ENCODE peak calls at places on chromosomes 16 and 17, in four cellular contexts. K is left ventricle myocardium inferior, A is Panc1, D is GM23338. I is an unnamed sample.

GRCh38 chr17:82236142-82236971 is 7.5 kb downstream of the SLC16A3 start:
- DNase-seq in A (no peak), K (peak), D (peak), I (no peak)

GRCh38 chr16:83402969-83403368 is 404.8 kb upstream of the HSBP1 start:
- DNase-seq in K (no peak), A (no peak), D (peak), I (no peak)

GRCh38 chr17:962650-963049 is 16.9 kb downstream of the NXN start:
- DNase-seq in K (no peak), A (no peak), D (peak), I (no peak)

GRCh38 chr17:15914400-15915165 is 30.3 kb upstream of the ADORA2B start:
- DNase-seq in K (no peak), A (no peak), D (no peak), I (no peak)

GRCh38 chr16:80684906-80685305 is 119.5 kb downstream of the CDYL2 start:
- DNase-seq in K (no peak), D (no peak), A (no peak), I (no peak)

GRCh38 chr16:68781784-68782183 is 44.7 kb downstream of the CDH1 start:
- DNase-seq in D (no peak), K (no peak), A (no peak), I (no peak)

GRCh38 chr17:56656961-56657360 is 63.5 kb downstream of the NOG start:
- DNase-seq in D (no peak), A (no peak), K (no peak), I (no peak)

GRCh38 chr17:32490101-32490482 is 3.3 kb downstream of the CDK5R1 start:
- DNase-seq in D (peak), K (no peak), A (no peak), I (no peak)

GRCh38 chr16:73058616-73059409 is 10.9 kb upstream of the ZFHX3 start:
- DNase-seq in A (no peak), D (peak), K (peak), I (no peak)

GRCh38 chr17:17859909-17860760 is 23.3 kb upstream of the SREBF1 start:
- DNase-seq in K (peak), A (no peak), D (peak), I (no peak)

GRCh38 chr16:8677481-8677880 is 3.1 kb downstream of the ABAT start:
- DNase-seq in K (no peak), A (no peak), D (no peak), I (no peak)

GRCh38 chr16:66894948-66895696 is 14.8 kb downstream of the PDP2 start:
- DNase-seq in D (peak), K (peak), A (no peak), I (no peak)

GRCh38 chr16:66324785-66325184 is 41.7 kb upstream of the CDH5 start:
- DNase-seq in D (peak), A (no peak), K (no peak), I (no peak)

GRCh38 chr17:82553210-82553930 is 33.8 kb downstream of the FOXK2 start:
- DNase-seq in A (no peak), D (peak), K (no peak), I (no peak)

GRCh38 chr17:61139219-61139618 is 260.4 kb upstream of the TBX2 start:
- DNase-seq in K (no peak), D (no peak), A (no peak), I (peak)

GRCh38 chr17:48542114-48542955 is 2.6 kb downstream of the HOXB2 start:
- DNase-seq in K (no peak), D (peak), A (no peak), I (no peak)

GRCh38 chr16:3149630-3150345 is 15.0 kb downstream of the ZNF213 start:
- DNase-seq in K (peak), D (peak), A (no peak), I (no peak)

GRCh38 chr16:24203675-24204074 is 52.5 kb upstream of the CACNG3 start:
- DNase-seq in D (no peak), A (no peak), K (no peak), I (peak)

GRCh38 chr17:77382966-77383612 is 242.3 kb downstream of the SEC14L1 start:
- DNase-seq in D (no peak), K (no peak), A (no peak), I (no peak)

GRCh38 chr17:71460943-71461342 is 659.9 kb upstream of the SOX9 start:
- DNase-seq in A (no peak), K (no peak), D (peak), I (no peak)

GRCh38 chr17:56908061-56908542 is 5.7 kb downstream of the TRIM25 start:
- DNase-seq in A (no peak), K (peak), D (no peak), I (no peak)

GRCh38 chr16:54128629-54129230 is 157.9 kb downstream of the IRX3 start:
- DNase-seq in K (no peak), A (no peak), D (no peak), I (no peak)

GRCh38 chr17:69870751-69871199 is 204.2 kb upstream of the KCNJ16 start:
- DNase-seq in A (no peak), D (peak), K (no peak), I (no peak)

GRCh38 chr16:22814330-22815105 is 556 bp downstream of the HS3ST2 start:
- DNase-seq in K (no peak), D (peak), A (no peak), I (no peak)

GRCh38 chr17:81714412-81715106 is 2.5 kb downstream of the SLC25A10 start:
- DNase-seq in D (no peak), A (no peak), K (no peak), I (no peak)

GRCh38 chr16:75965504-75966374 is 239.4 kb upstream of the CPHXL start:
- DNase-seq in K (no peak), A (no peak), D (no peak), I (no peak)

GRCh38 chr17:58105093-58105492 is 21.9 kb downstream of the DYNLL2 start:
- DNase-seq in D (no peak), A (no peak), K (no peak), I (no peak)

GRCh38 chr16:85234310-85235235 is 122.3 kb upstream of the CIBAR2 start:
- DNase-seq in A (no peak), K (peak), D (peak), I (no peak)

GRCh38 chr17:8091033-8091687 is 3.6 kb upstream of the ALOX12B start:
- DNase-seq in D (no peak), A (no peak), K (no peak), I (no peak)

GRCh38 chr16:17850626-17851265 is 380.0 kb upstream of the XYLT1 start:
- DNase-seq in A (no peak), D (peak), K (no peak), I (no peak)

GRCh38 chr17:21194210-21194609 is 19.8 kb downstream of the TMEM11 start:
- DNase-seq in K (no peak), A (no peak), D (no peak), I (no peak)

GRCh38 chr17:42895185-42895555 is 5.4 kb upstream of the G6PC1 start:
- DNase-seq in A (peak), K (peak), D (no peak), I (no peak)

GRCh38 chr17:17151541-17151940 is 54.6 kb downstream of the PLD6 start:
- DNase-seq in D (no peak), K (no peak), A (no peak), I (no peak)

GRCh38 chr16:73382921-73383594 is 335.1 kb upstream of the ZFHX3 start:
- DNase-seq in D (no peak), A (no peak), K (no peak), I (no peak)

GRCh38 chr17:9002610-9003354 is 18.5 kb upstream of the NTN1 start:
- DNase-seq in A (no peak), D (peak), K (peak), I (no peak)

GRCh38 chr17:59435238-59435637 is 103.8 kb downstream of the YPEL2 start:
- DNase-seq in K (no peak), A (no peak), D (no peak), I (no peak)

GRCh38 chr17:2125013-2125535 is 70.2 kb downstream of the HIC1 start:
- DNase-seq in A (no peak), K (no peak), D (no peak), I (no peak)

GRCh38 chr17:16977932-16978331 is 6.0 kb upstream of the TNFRSF13B start:
- DNase-seq in A (no peak), D (peak), K (no peak), I (no peak)

GRCh38 chr17:2398655-2399571 is 1.9 kb downstream of the MNT start:
- DNase-seq in D (peak), A (no peak), K (peak), I (no peak)

GRCh38 chr16:873889-874288 is 73.4 kb upstream of the GNG13 start:
- DNase-seq in A (no peak), K (peak), D (no peak), I (no peak)
- H3K27ac ChIP-seq in A (no peak), K (no peak), D (no peak), I (no peak)

GRCh38 chr16:26856791-26857190 is 209.9 kb upstream of the C16orf82 start:
- DNase-seq in D (no peak), K (no peak), A (no peak), I (no peak)

GRCh38 chr16:26857371-26857770 is 209.4 kb upstream of the C16orf82 start:
- DNase-seq in K (no peak), D (no peak), A (no peak), I (no peak)

GRCh38 chr16:26856271-26856670 is 210.5 kb upstream of the C16orf82 start:
- DNase-seq in K (no peak), A (no peak), D (no peak), I (no peak)

GRCh38 chr16:26860506-26860905 is 206.2 kb upstream of the C16orf82 start:
- DNase-seq in D (no peak), A (no peak), K (no peak), I (no peak)

GRCh38 chr16:26859086-26859485 is 207.6 kb upstream of the C16orf82 start:
- DNase-seq in D (no peak), A (no peak), K (no peak), I (no peak)
- H3K27ac ChIP-seq in D (no peak), A (no peak), K (no peak), I (no peak)

DNA sequence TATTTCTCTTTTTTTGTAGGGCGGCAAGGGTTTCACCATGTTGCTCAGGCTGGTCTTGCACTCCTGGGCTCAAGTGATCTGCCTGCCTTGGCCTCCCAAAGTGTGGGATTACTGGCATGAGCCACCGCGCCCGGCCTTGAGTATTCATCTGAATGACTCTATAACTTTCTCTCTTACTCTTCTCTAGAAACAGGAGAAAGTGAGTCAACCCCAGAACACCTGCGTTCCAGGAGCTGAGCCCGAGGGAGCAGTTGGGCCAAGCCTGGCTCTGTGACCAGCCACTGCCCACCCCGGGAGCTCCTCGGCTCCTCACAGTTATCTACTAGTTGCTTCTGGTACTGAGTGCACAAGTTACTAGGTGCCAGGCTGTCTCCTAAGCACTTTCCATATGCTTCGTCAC is 32.0 kb upstream of the MTSS2 start:
- DNase-seq in A (no peak), K (no peak), D (no peak), I (no peak)
- H3K27ac ChIP-seq in A (no peak), K (no peak), D (no peak), I (no peak)

DNA sequence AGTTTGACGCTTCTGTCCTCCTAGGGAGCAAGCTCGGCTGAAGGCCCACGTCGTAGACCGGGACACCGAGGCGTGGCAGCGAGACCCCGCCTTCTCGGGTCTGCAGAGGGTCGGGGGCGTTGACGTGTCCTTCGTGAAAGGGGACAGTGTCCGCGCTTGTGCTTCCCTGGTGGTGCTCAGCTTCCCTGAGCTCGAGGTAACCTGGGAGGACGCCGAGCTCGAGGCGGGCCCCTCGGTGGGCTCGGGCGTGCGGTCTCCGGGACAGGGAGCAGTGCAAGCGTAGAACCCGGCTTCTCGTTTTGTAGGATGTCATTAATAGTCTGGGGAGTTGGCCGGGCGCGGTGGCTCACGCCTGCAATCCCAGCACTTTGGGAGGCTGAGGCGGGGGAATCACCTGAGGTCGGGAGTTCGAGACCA is 667 bp downstream of the ENDOV start:
- DNase-seq in A (no peak), K (no peak), D (no peak), I (no peak)
- H3K27ac ChIP-seq in A (peak), K (peak), D (no peak), I (no peak)

I was measured in SK-N-MC.